ENCODE peak calls at places on chromosomes 2 and 18, in eight cellular contexts. U is neural progenitor cell, G is HCT116, D is brain microvascular endothelial cell, S is heart right ventricle, P is kidney, N is body of pancreas, C is colonic mucosa. Y is an unnamed sample.

GRCh38 chr18:39749154-39749553 is 2183.6 kb upstream of the CELF4 start:
- DNase-seq in U (no peak), G (no peak), D (no peak), S (no peak), P (no peak), N (no peak), C (no peak), Y (no peak)

GRCh38 chr18:42446195-42446594 is 491.2 kb downstream of the PIK3C3 start:
- DNase-seq in U (no peak), G (no peak), D (peak), S (no peak), P (no peak), N (no peak), C (no peak), Y (peak)

GRCh38 chr2:120175000-120175581 is 48.1 kb downstream of the TMEM185B start:
- DNase-seq in U (peak), G (peak), D (peak), S (peak), P (no peak), N (no peak), C (peak), Y (peak)

GRCh38 chr2:38619458-38620164 is 16.9 kb upstream of the HNRNPLL start:
- DNase-seq in U (no peak), G (no peak), D (no peak), S (no peak), P (no peak), N (no peak), C (no peak), Y (no peak)

GRCh38 chr2:7209776-7210555 is 292.8 kb downstream of the RNF144A start:
- DNase-seq in U (peak), G (no peak), D (peak), S (no peak), P (no peak), N (no peak), C (no peak), Y (peak)

GRCh38 chr2:147135401-147135800 is 709.4 kb upstream of the ACVR2A start:
- DNase-seq in U (no peak), G (no peak), D (no peak), S (no peak), P (no peak), N (no peak), C (no peak), Y (no peak)

GRCh38 chr2:75076088-75076487 is 117.6 kb downstream of the POLE4 start:
- DNase-seq in U (no peak), G (no peak), D (no peak), S (no peak), P (no peak), N (no peak), C (no peak), Y (no peak)

GRCh38 chr2:95728878-95729511 is 137.2 kb downstream of the TRIM43 start:
- DNase-seq in U (no peak), G (peak), D (peak), S (peak), P (no peak), N (peak), C (peak), Y (peak)

GRCh38 chr2:238425979-238426567 is 654 bp upstream of the ASB1 start:
- DNase-seq in U (peak), G (peak), D (peak), S (no peak), P (peak), N (peak), C (no peak), Y (peak)

GRCh38 chr2:3563521-3563976 is 5.4 kb upstream of the RNASEH1 start:
- DNase-seq in U (no peak), G (no peak), D (no peak), S (no peak), P (no peak), N (no peak), C (no peak), Y (no peak)

GRCh38 chr2:240601061-240601830 is 14.7 kb downstream of the CAPN10 start:
- DNase-seq in U (no peak), G (no peak), D (no peak), S (no peak), P (peak), N (no peak), C (no peak), Y (no peak)

GRCh38 chr2:112032615-112033457 is 22.2 kb upstream of the TMEM87B start:
- DNase-seq in U (no peak), G (peak), D (peak), S (peak), P (no peak), N (no peak), C (peak), Y (peak)

GRCh38 chr2:237132799-237133198 is 47.1 kb downstream of the COPS8 start:
- DNase-seq in U (peak), G (peak), D (no peak), S (no peak), P (no peak), N (no peak), C (no peak), Y (peak)

GRCh38 chr2:219042750-219043149 is 1.4 kb upstream of the CFAP65 start:
- DNase-seq in U (no peak), G (no peak), D (no peak), S (no peak), P (no peak), N (no peak), C (no peak), Y (no peak)

GRCh38 chr18:28161608-28162599 is 15.0 kb downstream of the CDH2 start:
- DNase-seq in U (no peak), G (no peak), D (peak), S (no peak), P (no peak), N (no peak), C (no peak), Y (no peak)

GRCh38 chr2:50596521-50596920 is 435.4 kb downstream of the NRXN1 start:
- DNase-seq in U (no peak), G (no peak), D (no peak), S (no peak), P (no peak), N (no peak), C (no peak), Y (no peak)

GRCh38 chr18:62647179-62647578 is 68.2 kb upstream of the PHLPP1 start:
- DNase-seq in U (no peak), G (no peak), D (no peak), S (no peak), P (no peak), N (no peak), C (no peak), Y (no peak)

GRCh38 chr2:120669121-120669952 is 66.3 kb upstream of the GLI2 start:
- DNase-seq in U (peak), G (peak), D (no peak), S (no peak), P (peak), N (no peak), C (no peak), Y (peak)

GRCh38 chr2:154700142-154700541 is 1.6 kb downstream of the KCNJ3 start:
- DNase-seq in U (peak), G (no peak), D (no peak), S (no peak), P (no peak), N (no peak), C (no peak), Y (no peak)

GRCh38 chr2:165572155-165572554 is 102.7 kb downstream of the CSRNP3 start:
- DNase-seq in U (peak), G (no peak), D (peak), S (no peak), P (no peak), N (no peak), C (no peak), Y (peak)

GRCh38 chr18:35939166-35939565 is 33.3 kb upstream of the RMP24 start:
- DNase-seq in U (peak), G (no peak), D (no peak), S (no peak), P (no peak), N (no peak), C (no peak), Y (peak)

GRCh38 chr18:76756491-76757288 is 65.7 kb upstream of the ZNF236 start:
- DNase-seq in U (no peak), G (no peak), D (no peak), S (no peak), P (peak), N (no peak), C (no peak), Y (no peak)

GRCh38 chr18:21474621-21475020 is 125.9 kb downstream of the ESCO1 start:
- DNase-seq in U (peak), G (no peak), D (no peak), S (no peak), P (no peak), N (no peak), C (no peak), Y (no peak)

GRCh38 chr2:170929686-170930050 is 615 bp downstream of the GORASP2 start:
- DNase-seq in U (peak), G (no peak), D (peak), S (no peak), P (peak), N (peak), C (peak), Y (peak)

GRCh38 chr2:170928824-170929685 is at the start of gene GORASP2:
- DNase-seq in U (peak), G (peak), D (peak), S (peak), P (peak), N (peak), C (peak), Y (peak)

GRCh38 chr2:170932166-170932565 is 3.1 kb downstream of the GORASP2 start:
- DNase-seq in U (no peak), G (no peak), D (no peak), S (no peak), P (no peak), N (no peak), C (no peak), Y (no peak)

GRCh38 chr2:170930132-170931109 is 1.4 kb downstream of the GORASP2 start:
- DNase-seq in U (peak), G (peak), D (peak), S (no peak), P (no peak), N (peak), C (peak), Y (peak)

DNA sequence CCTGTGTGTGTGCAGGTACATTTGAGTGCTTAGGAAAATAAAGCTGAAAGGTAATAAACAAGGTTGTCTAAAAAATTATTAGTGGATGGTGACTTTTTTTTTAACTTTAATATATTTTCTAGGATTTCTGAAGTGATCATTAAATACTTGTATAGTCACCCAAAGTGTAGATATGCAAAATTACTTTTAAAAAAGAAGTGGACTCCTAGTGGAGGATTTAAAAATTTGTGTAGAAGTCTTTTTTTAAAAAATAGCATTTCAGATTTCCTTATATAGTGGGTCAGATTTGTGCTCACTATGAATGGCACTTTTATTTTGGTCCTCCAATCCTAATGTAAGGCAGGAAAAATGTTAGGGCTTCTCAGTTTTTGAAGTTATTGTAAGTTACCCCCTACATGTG is 3.9 kb downstream of the GORASP2 start:
- DNase-seq in U (no peak), G (no peak), D (no peak), S (no peak), P (no peak), N (no peak), C (no peak), Y (no peak)
- TF ChIP-seq CTCF in U (no peak), G (peak), D (no peak), S (no peak), P (no peak), N (no peak), C (no peak), Y (no peak)

GRCh38 chr18:23257686-23258565 is 122.6 kb downstream of the CABLES1 start:
- DNase-seq in U (no peak), G (no peak), D (peak), S (no peak), P (no peak), N (no peak), C (no peak), Y (peak)

GRCh38 chr18:23258566-23259265 is 123.4 kb downstream of the CABLES1 start:
- DNase-seq in U (no peak), G (no peak), D (no peak), S (no peak), P (no peak), N (no peak), C (no peak), Y (no peak)

GRCh38 chr18:23259701-23260661 is 124.7 kb downstream of the CABLES1 start:
- DNase-seq in U (peak), G (no peak), D (peak), S (peak), P (peak), N (peak), C (peak), Y (peak)

GRCh38 chr18:23253630-23254029 is 118.3 kb downstream of the CABLES1 start:
- DNase-seq in U (no peak), G (no peak), D (no peak), S (no peak), P (peak), N (no peak), C (no peak), Y (no peak)

GRCh38 chr18:23257153-23257552 is 121.9 kb downstream of the CABLES1 start:
- DNase-seq in U (no peak), G (no peak), D (no peak), S (no peak), P (no peak), N (no peak), C (no peak), Y (no peak)
- H3K4me3 ChIP-seq in U (no peak), G (no peak), D (no peak), S (no peak), P (no peak), N (no peak), C (no peak), Y (no peak)

DNA sequence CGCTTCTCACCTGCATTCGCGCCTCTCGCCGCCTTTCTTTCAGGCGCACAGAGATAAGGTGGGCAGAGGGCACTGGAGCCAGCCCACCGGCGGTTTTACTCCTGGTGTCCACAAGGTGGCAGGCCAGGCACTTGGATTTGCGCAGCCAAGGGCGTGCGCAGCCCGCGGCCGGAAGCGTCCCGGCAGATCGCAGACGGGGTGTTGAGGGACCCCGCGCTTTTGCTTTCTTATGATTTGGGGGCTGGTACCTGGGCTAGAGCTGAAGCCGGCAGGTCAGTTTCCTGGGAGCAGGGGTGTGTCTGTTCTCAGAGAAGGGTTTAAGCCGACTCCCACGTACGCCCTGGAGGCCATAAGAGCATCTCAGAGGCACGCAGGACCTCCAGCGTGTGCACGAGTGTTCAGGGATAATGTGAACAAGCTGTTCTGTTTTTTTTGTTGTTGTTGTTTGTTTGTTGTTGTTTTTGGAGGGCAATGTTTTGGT is 305.6 kb upstream of the CXCR4 start:
- DNase-seq in U (peak), G (peak), D (peak), S (peak), P (peak), N (peak), C (peak), Y (peak)
- TF ChIP-seq CTCF in U (peak), G (peak), D (peak), S (peak), P (peak), N (peak), C (peak), Y (peak)

DNA sequence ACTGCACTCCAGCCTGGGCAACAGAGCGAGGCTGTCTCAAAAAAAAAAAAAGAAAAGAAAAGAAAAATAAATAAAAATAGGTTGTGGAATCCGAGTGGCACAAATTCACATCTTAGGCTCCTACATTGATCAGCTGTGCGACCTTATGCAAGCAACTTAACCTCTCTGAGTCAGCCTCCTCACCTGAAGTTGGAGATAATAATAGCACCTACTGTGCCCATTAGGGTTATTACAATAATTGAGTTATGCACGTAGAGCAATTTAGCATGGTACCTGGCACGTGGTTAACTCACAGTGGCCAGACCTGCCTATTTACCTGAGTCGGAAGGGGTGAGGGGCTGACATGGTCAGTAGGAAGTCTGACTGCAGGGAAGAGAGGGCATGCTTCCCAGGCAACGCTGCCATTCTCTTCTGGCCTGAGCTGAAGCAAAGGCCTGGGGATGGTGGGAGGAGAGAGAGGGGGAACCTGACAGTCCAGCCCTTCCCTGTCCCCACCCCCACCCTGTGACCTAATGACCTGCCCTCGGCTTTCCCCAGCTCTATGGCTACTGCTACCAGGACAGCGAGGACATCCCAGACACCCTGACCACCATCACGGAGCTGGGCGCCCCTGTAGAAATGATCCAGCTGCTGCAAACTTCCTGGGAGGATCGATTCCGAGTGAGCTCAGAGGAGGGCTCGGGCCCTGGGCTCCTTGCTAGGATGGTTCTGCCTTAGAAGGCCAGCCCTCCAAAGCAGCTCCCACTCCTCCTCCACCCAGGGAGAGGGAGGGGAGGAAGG is 5.1 kb downstream of the PKDCC start:
- DNase-seq in U (no peak), G (no peak), D (peak), S (no peak), P (peak), N (no peak), C (peak), Y (peak)
- H3K4me3 ChIP-seq in U (no peak), G (no peak), D (no peak), S (no peak), P (no peak), N (no peak), C (no peak), Y (no peak)

DNA sequence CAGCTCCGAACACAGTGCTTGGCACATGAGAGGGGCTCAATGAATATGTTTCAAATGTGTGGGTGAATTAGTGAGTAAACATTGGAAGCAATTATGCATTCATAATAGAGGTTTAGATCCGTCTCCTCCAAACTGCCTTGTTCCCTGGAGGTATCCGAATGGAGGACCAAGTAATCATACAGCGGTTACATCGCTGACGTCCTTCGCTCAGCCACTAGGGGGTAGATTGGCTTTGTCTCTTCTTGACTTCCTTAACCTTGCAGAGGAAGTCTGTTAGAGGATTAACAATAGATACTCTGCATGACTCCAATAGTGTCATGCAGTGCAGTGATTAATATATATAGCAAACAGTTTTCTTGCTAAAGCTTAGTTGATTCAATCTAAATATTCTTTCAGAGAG is 517.0 kb downstream of the PTPRM start:
- DNase-seq in U (peak), G (peak), D (peak), S (peak), P (no peak), N (peak), C (peak), Y (peak)
- TF ChIP-seq CTCF in U (peak), G (peak), D (peak), S (peak), P (peak), N (peak), C (no peak), Y (peak)